ENCODE peak calls at places on chromosomes 5 and 9, in seven cellular contexts. X, M, U, K, E, D and P are unnamed samples.

GRCh38 chr9:26463841-26464240 is 428.8 kb downstream of the CAAP1 start:
- DNase-seq in K (no peak), M (no peak), U (no peak), E (no peak), X (no peak), D (no peak), P (no peak)

GRCh38 chr5:126370796-126371718 is 52.2 kb upstream of the GRAMD2B start:
- DNase-seq in M (no peak), K (peak; percentile 51), D (no peak), X (no peak), E (peak; percentile 78), U (no peak), P (no peak)

GRCh38 chr9:130244548-130245165 is 20.9 kb upstream of the HMCN2 start:
- DNase-seq in E (no peak), D (no peak), K (no peak), M (no peak), U (no peak), X (no peak), P (no peak)

GRCh38 chr5:150239099-150239793 is 49.4 kb downstream of the SLC6A7 start:
- DNase-seq in E (no peak), M (no peak), X (no peak), K (no peak), U (no peak), D (no peak), P (no peak)

GRCh38 chr9:133868203-133868602 is 123.9 kb downstream of the VAV2 start:
- DNase-seq in U (no peak), X (no peak), M (no peak), K (no peak), D (no peak), E (no peak), P (no peak)

GRCh38 chr9:130940693-130941576 is 1.9 kb upstream of the FIBCD1 start:
- DNase-seq in D (peak; percentile 92), E (peak; percentile 15), K (peak; percentile 97), X (peak; percentile 37), M (no peak), U (peak; percentile 99), P (peak; percentile 87)

GRCh38 chr9:90724112-90724511 is 77.5 kb upstream of the SYK start:
- DNase-seq in X (no peak), E (no peak), U (no peak), K (no peak), D (no peak), M (no peak), P (no peak)

GRCh38 chr5:110663525-110663924 is 62.9 kb downstream of the TMEM232 start:
- DNase-seq in E (no peak), X (no peak), U (no peak), M (no peak), D (no peak), K (no peak), P (no peak)

GRCh38 chr5:61301820-61302563 is 30.1 kb upstream of the ZSWIM6 start:
- DNase-seq in U (no peak), D (peak; percentile 95), E (peak; percentile 100), X (peak; percentile 99), K (no peak), M (no peak), P (peak; percentile 90)

GRCh38 chr9:111661802-111662491 is 542 bp downstream of the GNG10 start:
- DNase-seq in X (peak; percentile 62), E (peak; percentile 13), M (peak; percentile 65), D (peak; percentile 75), U (peak; percentile 67), K (peak; percentile 48), P (peak; percentile 68)

GRCh38 chr9:129124507-129125069 is 13.4 kb downstream of the PTPA start:
- DNase-seq in D (no peak), K (no peak), M (no peak), E (no peak), U (no peak), X (no peak), P (no peak)

GRCh38 chr9:131633491-131634031 is 88.2 kb downstream of the PRRT1B start:
- DNase-seq in E (no peak), X (no peak), U (no peak), K (no peak), D (peak; percentile 54), M (no peak), P (no peak)

GRCh38 chr9:123302348-123303214 is 34.2 kb upstream of the STRBP start:
- DNase-seq in M (no peak), K (no peak), U (no peak), D (no peak), E (no peak), X (no peak), P (no peak)

GRCh38 chr9:101543098-101543735 is 9.6 kb downstream of the RNF20 start:
- DNase-seq in X (no peak), U (no peak), M (no peak), K (no peak), D (no peak), E (no peak), P (no peak)

GRCh38 chr9:101536938-101537337 is 3.3 kb downstream of the RNF20 start:
- DNase-seq in K (peak; percentile 33), D (peak; percentile 15), M (peak; percentile 49), X (peak; percentile 66), U (no peak), E (peak; percentile 51), P (peak; percentile 62)

GRCh38 chr9:101536351-101536750 is 2.7 kb downstream of the RNF20 start:
- DNase-seq in D (no peak), M (no peak), U (no peak), K (no peak), X (peak; percentile 33), E (peak; percentile 48), P (no peak)

DNA sequence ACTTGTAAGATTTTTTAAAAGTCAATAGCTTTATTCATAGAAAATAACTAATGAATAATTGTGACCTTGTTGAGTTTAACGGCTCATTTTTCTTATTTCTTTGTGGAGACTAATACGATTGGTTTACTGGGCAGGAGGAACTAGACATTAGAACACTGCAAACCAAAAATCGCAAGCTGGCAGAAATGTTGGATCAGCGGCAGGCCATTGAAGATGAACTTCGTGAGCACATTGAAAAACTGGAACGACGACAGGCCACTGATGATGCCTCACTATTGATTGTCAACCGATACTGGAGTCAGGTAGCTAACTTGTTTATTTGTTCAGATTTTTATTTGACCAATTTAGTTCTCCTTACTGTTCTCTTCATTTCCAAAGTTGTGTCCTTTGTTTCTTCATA is 6.4 kb downstream of the RNF20 start:
- DNase-seq in K (no peak), U (no peak), X (no peak), M (no peak), D (no peak), E (no peak), P (no peak)
- H3K4ac ChIP-seq in K (no peak overlapping the region), U (no peak overlapping the region), X (no peak overlapping the region), M (no peak overlapping the region), D (no peak overlapping the region), E (no peak overlapping the region), P (no peak overlapping the region)

GRCh38 chr5:128408622-128409021 is 129.4 kb downstream of the FBN2 start:
- DNase-seq in U (no peak), E (peak; percentile 23), K (no peak), D (no peak), X (peak; percentile 42), M (no peak), P (peak; percentile 35)
- H2AK5ac ChIP-seq in U (no peak overlapping the region), E (peak overlapping the region; percentile 71), K (no peak overlapping the region), D (no peak overlapping the region), X (no peak overlapping the region), M (no peak overlapping the region), P (no peak overlapping the region)

DNA sequence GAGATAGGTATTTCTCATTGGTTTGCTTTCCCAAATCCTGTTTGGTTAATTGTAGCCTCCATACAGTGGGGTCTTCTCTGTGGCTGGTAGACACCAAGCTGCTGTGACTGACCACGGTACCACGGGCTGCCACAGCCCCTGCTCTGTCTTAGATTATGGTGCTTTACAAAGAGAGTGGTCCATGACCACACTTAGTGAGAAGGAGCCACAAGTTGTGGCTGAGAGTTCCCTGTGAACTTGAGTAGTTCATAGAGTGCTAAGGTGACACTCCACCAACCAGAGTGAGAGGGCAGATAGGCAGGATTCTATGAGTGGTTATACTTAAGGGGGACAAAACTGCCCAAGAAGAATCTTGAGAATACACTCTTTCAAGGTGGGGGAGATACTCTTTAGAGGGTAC is 25.8 kb upstream of the ZBTB34 start:
- DNase-seq in D (no peak), K (no peak), M (no peak), E (no peak), X (no peak), U (no peak), P (no peak)
- H3K4ac ChIP-seq in D (no peak overlapping the region), K (no peak overlapping the region), M (no peak overlapping the region), E (no peak overlapping the region), X (no peak overlapping the region), U (no peak overlapping the region), P (no peak overlapping the region)

DNA sequence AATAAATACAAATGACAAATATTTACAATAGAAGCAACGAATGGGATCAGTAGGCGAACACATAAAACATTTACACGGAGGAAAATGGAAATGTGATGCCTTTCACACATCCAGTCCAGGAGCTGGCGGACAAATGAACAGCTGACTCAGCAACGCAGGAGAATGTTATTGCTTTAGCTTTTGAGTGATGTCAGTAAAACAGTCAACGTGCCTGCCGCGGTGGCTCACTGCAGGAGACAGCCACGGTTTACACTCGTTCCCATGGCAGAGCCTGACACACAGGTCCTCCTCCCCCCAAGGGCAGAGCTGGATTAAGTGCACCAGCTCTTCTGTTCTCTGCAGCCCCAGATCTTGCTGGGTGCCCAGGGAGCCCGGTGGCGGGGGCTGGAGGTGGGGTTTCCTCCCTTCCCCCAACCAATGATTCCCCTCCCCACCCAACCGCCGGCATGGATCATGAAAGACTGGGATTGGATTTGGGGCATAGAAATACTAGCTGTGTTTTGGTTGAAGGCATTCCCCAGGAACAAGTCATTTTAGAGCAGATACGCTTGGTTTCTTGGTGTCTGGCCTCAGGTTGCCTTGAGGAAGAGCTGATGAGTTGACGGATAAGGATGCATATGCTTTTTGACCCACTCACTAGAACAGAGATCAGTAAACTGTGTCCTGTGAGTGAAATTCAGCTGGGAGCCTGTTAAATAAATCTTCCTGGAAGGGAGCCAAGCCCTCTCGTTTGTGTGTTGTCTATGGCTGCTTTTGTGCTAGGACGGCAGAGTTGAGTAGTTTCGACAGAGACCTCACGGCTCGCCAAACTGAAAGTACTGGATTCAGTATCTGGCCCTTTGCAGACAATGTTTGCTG is 12.5 kb downstream of the STC2 start:
- DNase-seq in M (no peak), U (no peak), D (peak; percentile 93), X (peak; percentile 95), K (no peak), E (peak; percentile 91), P (peak; percentile 78)
- H2AK5ac ChIP-seq in M (no peak overlapping the region), U (no peak overlapping the region), D (no peak overlapping the region), X (no peak overlapping the region), K (no peak overlapping the region), E (no peak overlapping the region), P (no peak overlapping the region)

DNA sequence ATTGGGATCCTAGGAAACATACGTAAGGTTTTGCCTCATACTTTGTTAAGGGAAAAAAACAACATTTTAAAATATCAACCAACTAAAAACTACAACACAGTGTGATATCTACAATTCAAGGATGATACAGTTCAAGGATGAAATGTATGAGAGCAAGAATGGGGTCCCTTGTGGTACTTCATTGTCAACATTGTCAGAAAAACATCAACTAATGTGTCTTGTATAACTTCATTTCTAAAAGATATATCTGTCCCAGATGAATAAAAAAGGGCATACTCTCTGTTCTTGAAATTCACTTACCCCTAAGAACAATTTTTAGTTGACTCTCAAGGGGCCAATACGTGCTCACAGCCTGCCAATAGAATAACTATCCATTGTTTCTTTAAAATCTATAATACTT is 1250.5 kb downstream of the PTPRD start:
- DNase-seq in K (no peak), E (no peak), M (no peak), U (no peak), D (no peak), X (no peak), P (no peak)
- H3K4ac ChIP-seq in K (no peak overlapping the region), E (no peak overlapping the region), M (no peak overlapping the region), U (no peak overlapping the region), D (no peak overlapping the region), X (no peak overlapping the region), P (no peak overlapping the region)